ENCODE peak calls at places on chromosome 7, in nine cellular contexts. One of them, this sample, is unnamed. For H3K9me3, the result is how much of the 10 kb centered on the place peaks cover.

GRCh38 chr7:45455662-45456061 is 118.5 kb upstream of the ADCY1 start:
- DNase-seq in aorta: no peak
- DNase-seq in SK-N-SH: no peak
- DNase-seq in lung: no peak
- DNase-seq in body of pancreas: no peak
- DNase-seq in H1: no peak
- DNase-seq in H9: no peak
- DNase-seq in right atrium auricular region: no peak
- DNase-seq in uterus: no peak
- DNase-seq in this sample: no peak

GRCh38 chr7:90816511-90817142 is 220.5 kb downstream of the CDK14 start:
- DNase-seq in aorta: no peak
- DNase-seq in body of pancreas: no peak
- DNase-seq in right atrium auricular region: no peak
- DNase-seq in uterus: peak
- DNase-seq in H1: no peak
- DNase-seq in H9: no peak
- DNase-seq in lung: no peak
- DNase-seq in SK-N-SH: peak
- DNase-seq in this sample: no peak

GRCh38 chr7:73647725-73648592 is 19.7 kb upstream of the VPS37D start:
- DNase-seq in H9: no peak
- DNase-seq in aorta: peak
- DNase-seq in body of pancreas: peak
- DNase-seq in SK-N-SH: peak
- DNase-seq in lung: no peak
- DNase-seq in H1: peak
- DNase-seq in right atrium auricular region: no peak
- DNase-seq in uterus: no peak
- DNase-seq in this sample: no peak

GRCh38 chr7:76364198-76364584 is 5.4 kb upstream of the YWHAG start:
- DNase-seq in SK-N-SH: no peak
- DNase-seq in H1: no peak
- DNase-seq in aorta: peak
- DNase-seq in uterus: peak
- DNase-seq in right atrium auricular region: no peak
- DNase-seq in body of pancreas: no peak
- DNase-seq in H9: peak
- DNase-seq in lung: no peak
- DNase-seq in this sample: no peak

GRCh38 chr7:112112822-112113255 is 93.4 kb downstream of the DOCK4 start:
- DNase-seq in right atrium auricular region: peak
- DNase-seq in body of pancreas: no peak
- DNase-seq in H1: no peak
- DNase-seq in SK-N-SH: no peak
- DNase-seq in lung: no peak
- DNase-seq in aorta: peak
- DNase-seq in H9: no peak
- DNase-seq in uterus: no peak
- DNase-seq in this sample: no peak

GRCh38 chr7:88377421-88377820 is 70.7 kb upstream of the STEAP4 start:
- DNase-seq in uterus: no peak
- DNase-seq in lung: no peak
- DNase-seq in aorta: no peak
- DNase-seq in H9: peak
- DNase-seq in H1: no peak
- DNase-seq in SK-N-SH: no peak
- DNase-seq in right atrium auricular region: no peak
- DNase-seq in body of pancreas: no peak
- DNase-seq in this sample: no peak

GRCh38 chr7:106217089-106217542 is 67.7 kb downstream of the NAMPT start:
- DNase-seq in H1: no peak
- DNase-seq in aorta: peak
- DNase-seq in H9: no peak
- DNase-seq in SK-N-SH: no peak
- DNase-seq in lung: peak
- DNase-seq in right atrium auricular region: peak
- DNase-seq in body of pancreas: peak
- DNase-seq in uterus: peak
- DNase-seq in this sample: no peak

GRCh38 chr7:7201583-7202374 is 19.4 kb downstream of the C1GALT1 start:
- DNase-seq in SK-N-SH: no peak
- DNase-seq in H1: peak
- DNase-seq in aorta: no peak
- DNase-seq in right atrium auricular region: no peak
- DNase-seq in H9: peak
- DNase-seq in lung: no peak
- DNase-seq in uterus: no peak
- DNase-seq in body of pancreas: no peak
- DNase-seq in this sample: peak

GRCh38 chr7:92613214-92613613 is 23.0 kb upstream of the FAM133B start:
- DNase-seq in right atrium auricular region: no peak
- DNase-seq in SK-N-SH: no peak
- DNase-seq in lung: no peak
- DNase-seq in H9: no peak
- DNase-seq in uterus: no peak
- DNase-seq in body of pancreas: no peak
- DNase-seq in H1: no peak
- DNase-seq in aorta: no peak
- DNase-seq in this sample: no peak

DNA sequence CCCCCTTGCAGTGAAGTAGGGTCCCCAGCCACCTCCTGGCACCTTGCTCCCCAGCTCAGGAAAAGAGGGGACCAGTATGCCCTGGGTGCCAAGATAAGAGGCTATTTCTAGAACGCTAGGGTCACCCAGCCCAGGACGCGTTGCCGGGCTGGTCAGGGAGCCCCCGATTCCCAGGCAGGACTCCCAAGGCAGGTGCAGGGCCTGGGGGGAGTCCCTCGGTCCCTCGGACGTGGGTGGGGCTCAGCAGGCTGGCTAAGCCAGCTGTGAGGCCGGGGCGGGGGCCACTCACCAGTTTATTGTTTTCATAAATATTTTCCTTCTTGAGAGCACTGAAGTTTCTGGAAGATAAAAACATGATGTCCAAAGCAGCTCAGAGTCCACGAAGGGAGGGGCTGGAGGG is 9.3 kb downstream of the MICALL2 start:
- DNase-seq in right atrium auricular region: no peak
- DNase-seq in H1: no peak
- DNase-seq in lung: no peak
- DNase-seq in body of pancreas: no peak
- DNase-seq in SK-N-SH: no peak
- DNase-seq in aorta: no peak
- DNase-seq in uterus: no peak
- DNase-seq in H9: no peak
- DNase-seq in this sample: no peak
- H3K27ac ChIP-seq in right atrium auricular region: no peak
- H3K27ac ChIP-seq in H1: no peak
- H3K27ac ChIP-seq in lung: no peak
- H3K27ac ChIP-seq in body of pancreas: no peak
- H3K27ac ChIP-seq in SK-N-SH: no peak
- H3K27ac ChIP-seq in aorta: no peak
- H3K27ac ChIP-seq in uterus: no peak
- H3K27ac ChIP-seq in H9: no peak
- H3K27ac ChIP-seq in this sample: no peak

GRCh38 chr7:157517782-157518513 is 181.1 kb downstream of the DNAJB6 start:
- DNase-seq in aorta: no peak
- DNase-seq in body of pancreas: no peak
- DNase-seq in lung: no peak
- DNase-seq in uterus: no peak
- DNase-seq in H9: no peak
- DNase-seq in right atrium auricular region: peak
- DNase-seq in H1: no peak
- DNase-seq in SK-N-SH: no peak
- DNase-seq in this sample: no peak
- H3K9me3 ChIP-seq in aorta: under half
- H3K9me3 ChIP-seq in body of pancreas: under half
- H3K9me3 ChIP-seq in lung: under half
- H3K9me3 ChIP-seq in uterus: under half
- H3K9me3 ChIP-seq in H9: under half
- H3K9me3 ChIP-seq in right atrium auricular region: under half
- H3K9me3 ChIP-seq in H1: under half
- H3K9me3 ChIP-seq in SK-N-SH: under half
- H3K9me3 ChIP-seq in this sample: under half

GRCh38 chr7:139118803-139119485 is 9.4 kb upstream of the ZC3HAV1 start:
- DNase-seq in body of pancreas: no peak
- DNase-seq in right atrium auricular region: no peak
- DNase-seq in SK-N-SH: no peak
- DNase-seq in aorta: no peak
- DNase-seq in H9: no peak
- DNase-seq in uterus: no peak
- DNase-seq in lung: no peak
- DNase-seq in H1: no peak
- DNase-seq in this sample: no peak
- H3K27ac ChIP-seq in body of pancreas: no peak
- H3K27ac ChIP-seq in right atrium auricular region: no peak
- H3K27ac ChIP-seq in SK-N-SH: no peak
- H3K27ac ChIP-seq in aorta: no peak
- H3K27ac ChIP-seq in H9: no peak
- H3K27ac ChIP-seq in uterus: no peak
- H3K27ac ChIP-seq in lung: peak
- H3K27ac ChIP-seq in H1: no peak
- H3K27ac ChIP-seq in this sample: peak

DNA sequence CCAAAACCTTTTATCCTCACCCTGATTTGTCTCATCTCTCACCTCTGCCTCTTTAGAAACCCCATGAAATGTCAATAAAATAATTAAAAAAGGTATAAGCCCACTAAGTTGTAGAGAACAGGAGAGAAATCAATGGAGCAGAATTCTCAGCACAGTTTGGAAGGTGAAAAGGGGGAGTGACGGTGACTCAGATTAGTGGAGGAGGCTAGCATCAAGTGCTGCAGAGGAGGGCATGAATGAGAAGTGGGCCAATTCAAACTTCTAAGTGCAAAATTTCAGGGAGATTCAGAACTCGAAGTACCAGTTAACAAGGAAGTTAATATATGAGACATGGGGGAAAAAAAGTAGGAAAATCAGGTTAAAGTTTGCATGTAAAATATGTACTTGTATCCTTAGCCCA is 34.9 kb upstream of the ETV1 start:
- DNase-seq in right atrium auricular region: no peak
- DNase-seq in aorta: no peak
- DNase-seq in body of pancreas: no peak
- DNase-seq in SK-N-SH: no peak
- DNase-seq in lung: no peak
- DNase-seq in uterus: no peak
- DNase-seq in H9: no peak
- DNase-seq in H1: no peak
- DNase-seq in this sample: no peak
- H3K9me3 ChIP-seq in right atrium auricular region: under half
- H3K9me3 ChIP-seq in aorta: under half
- H3K9me3 ChIP-seq in body of pancreas: under half
- H3K9me3 ChIP-seq in SK-N-SH: under half
- H3K9me3 ChIP-seq in lung: under half
- H3K9me3 ChIP-seq in uterus: under half
- H3K9me3 ChIP-seq in H9: under half
- H3K9me3 ChIP-seq in H1: under half
- H3K9me3 ChIP-seq in this sample: under half

GRCh38 chr7:46908770-46909169 is 673.1 kb downstream of the TNS3 start:
- DNase-seq in aorta: no peak
- DNase-seq in body of pancreas: no peak
- DNase-seq in uterus: no peak
- DNase-seq in H1: no peak
- DNase-seq in H9: no peak
- DNase-seq in right atrium auricular region: no peak
- DNase-seq in SK-N-SH: no peak
- DNase-seq in lung: no peak
- DNase-seq in this sample: no peak

GRCh38 chr7:46912692-46913091 is 669.2 kb downstream of the TNS3 start:
- DNase-seq in aorta: no peak
- DNase-seq in uterus: no peak
- DNase-seq in right atrium auricular region: no peak
- DNase-seq in H1: no peak
- DNase-seq in H9: no peak
- DNase-seq in lung: no peak
- DNase-seq in SK-N-SH: no peak
- DNase-seq in body of pancreas: no peak
- DNase-seq in this sample: no peak

GRCh38 chr7:46909601-46910051 is 672.3 kb downstream of the TNS3 start:
- DNase-seq in aorta: no peak
- DNase-seq in H1: no peak
- DNase-seq in body of pancreas: no peak
- DNase-seq in right atrium auricular region: no peak
- DNase-seq in uterus: no peak
- DNase-seq in H9: no peak
- DNase-seq in lung: no peak
- DNase-seq in SK-N-SH: no peak
- DNase-seq in this sample: no peak
- H3K27ac ChIP-seq in aorta: no peak
- H3K27ac ChIP-seq in H1: no peak
- H3K27ac ChIP-seq in body of pancreas: no peak
- H3K27ac ChIP-seq in right atrium auricular region: no peak
- H3K27ac ChIP-seq in uterus: no peak
- H3K27ac ChIP-seq in H9: no peak
- H3K27ac ChIP-seq in lung: no peak
- H3K27ac ChIP-seq in SK-N-SH: no peak
- H3K27ac ChIP-seq in this sample: no peak

GRCh38 chr7:5070206-5070605 is 24.5 kb downstream of the RBAK start:
- DNase-seq in SK-N-SH: no peak
- DNase-seq in aorta: no peak
- DNase-seq in body of pancreas: no peak
- DNase-seq in right atrium auricular region: no peak
- DNase-seq in H1: no peak
- DNase-seq in uterus: no peak
- DNase-seq in lung: no peak
- DNase-seq in H9: no peak
- DNase-seq in this sample: no peak
- H3K9me3 ChIP-seq in SK-N-SH: under half
- H3K9me3 ChIP-seq in aorta: under half
- H3K9me3 ChIP-seq in body of pancreas: under half
- H3K9me3 ChIP-seq in right atrium auricular region: under half
- H3K9me3 ChIP-seq in H1: under half
- H3K9me3 ChIP-seq in uterus: under half
- H3K9me3 ChIP-seq in lung: under half
- H3K9me3 ChIP-seq in H9: under half
- H3K9me3 ChIP-seq in this sample: under half

This sample was measured in naive thymus-derived CD4-positive, alpha-beta T cell.